ENCODE peak calls at places on chromosomes 6 and 20, in five cellular contexts. One of them, this sample, is unnamed.

GRCh38 chr6:110101885-110102284 is 77.6 kb downstream of the WASF1 start:
- DNase-seq in fibroblast of lung: no peak
- DNase-seq in AG09309: no peak
- DNase-seq in cardiac muscle cell: no peak
- DNase-seq in fibroblast of pulmonary artery: no peak
- DNase-seq in this sample: no peak

GRCh38 chr20:42915081-42915480 is 274.6 kb downstream of the PTPRT start:
- DNase-seq in fibroblast of lung: no peak
- DNase-seq in cardiac muscle cell: no peak
- DNase-seq in AG09309: no peak
- DNase-seq in fibroblast of pulmonary artery: no peak
- DNase-seq in this sample: no peak

GRCh38 chr6:70706491-70707123 is 38.9 kb downstream of the SMAP1 start:
- DNase-seq in fibroblast of lung: peak; percentile 19
- DNase-seq in fibroblast of pulmonary artery: peak; percentile 79
- DNase-seq in cardiac muscle cell: peak; percentile 42
- DNase-seq in AG09309: no peak
- DNase-seq in this sample: no peak

GRCh38 chr6:157772820-157773219 is 50.2 kb upstream of the SNX9 start:
- DNase-seq in fibroblast of lung: no peak
- DNase-seq in cardiac muscle cell: no peak
- DNase-seq in AG09309: no peak
- DNase-seq in fibroblast of pulmonary artery: no peak
- DNase-seq in this sample: no peak

GRCh38 chr6:18406955-18407738 is 20.0 kb downstream of the RNF144B start:
- DNase-seq in fibroblast of pulmonary artery: no peak
- DNase-seq in cardiac muscle cell: no peak
- DNase-seq in AG09309: no peak
- DNase-seq in fibroblast of lung: no peak
- DNase-seq in this sample: no peak

GRCh38 chr6:109446072-109446471 is 5.5 kb downstream of the SMPD2 start:
- DNase-seq in AG09309: no peak
- DNase-seq in fibroblast of lung: no peak
- DNase-seq in cardiac muscle cell: no peak
- DNase-seq in fibroblast of pulmonary artery: no peak
- DNase-seq in this sample: no peak

GRCh38 chr6:99613398-99613704 is 6.7 kb downstream of the PRDM13 start:
- DNase-seq in fibroblast of pulmonary artery: peak; percentile 35
- DNase-seq in fibroblast of lung: peak; percentile 19
- DNase-seq in cardiac muscle cell: peak; percentile 69
- DNase-seq in AG09309: no peak
- DNase-seq in this sample: no peak

GRCh38 chr6:170092826-170093225 is 198.1 kb downstream of the DLL1 start:
- DNase-seq in fibroblast of pulmonary artery: no peak
- DNase-seq in cardiac muscle cell: no peak
- DNase-seq in fibroblast of lung: no peak
- DNase-seq in AG09309: no peak
- DNase-seq in this sample: no peak

GRCh38 chr6:3789018-3789895 is 37.7 kb upstream of the PXDC1 start:
- DNase-seq in AG09309: no peak
- DNase-seq in fibroblast of pulmonary artery: no peak
- DNase-seq in cardiac muscle cell: no peak
- DNase-seq in fibroblast of lung: peak; percentile 88
- DNase-seq in this sample: no peak

GRCh38 chr20:57322476-57322875 is 7.1 kb upstream of the SPO11 start:
- DNase-seq in fibroblast of pulmonary artery: no peak
- DNase-seq in AG09309: no peak
- DNase-seq in fibroblast of lung: no peak
- DNase-seq in cardiac muscle cell: no peak
- DNase-seq in this sample: no peak

GRCh38 chr6:46011241-46012085 is 4.2 kb downstream of the CLIC5 start:
- DNase-seq in AG09309: no peak
- DNase-seq in fibroblast of pulmonary artery: no peak
- DNase-seq in fibroblast of lung: no peak
- DNase-seq in cardiac muscle cell: no peak
- DNase-seq in this sample: no peak

GRCh38 chr6:157813191-157813590 is 9.9 kb upstream of the SNX9 start:
- DNase-seq in cardiac muscle cell: no peak
- DNase-seq in fibroblast of pulmonary artery: peak; percentile 52
- DNase-seq in fibroblast of lung: peak; percentile 53
- DNase-seq in AG09309: no peak
- DNase-seq in this sample: no peak

GRCh38 chr6:72420409-72420808 is 201.5 kb upstream of the KCNQ5 start:
- DNase-seq in cardiac muscle cell: no peak
- DNase-seq in fibroblast of pulmonary artery: no peak
- DNase-seq in AG09309: no peak
- DNase-seq in fibroblast of lung: no peak
- DNase-seq in this sample: no peak

GRCh38 chr6:109579361-109579760 is 96.3 kb upstream of the ZBTB24 start:
- DNase-seq in fibroblast of lung: no peak
- DNase-seq in fibroblast of pulmonary artery: peak; percentile 3
- DNase-seq in cardiac muscle cell: no peak
- DNase-seq in AG09309: no peak
- DNase-seq in this sample: no peak

GRCh38 chr6:129601323-129601722 is 108.7 kb downstream of the ARHGAP18 start:
- DNase-seq in AG09309: no peak
- DNase-seq in cardiac muscle cell: no peak
- DNase-seq in fibroblast of pulmonary artery: no peak
- DNase-seq in fibroblast of lung: no peak
- DNase-seq in this sample: no peak

GRCh38 chr6:129605095-129605494 is 104.9 kb downstream of the ARHGAP18 start:
- DNase-seq in AG09309: no peak
- DNase-seq in fibroblast of pulmonary artery: no peak
- DNase-seq in fibroblast of lung: no peak
- DNase-seq in cardiac muscle cell: no peak
- DNase-seq in this sample: no peak

GRCh38 chr6:129605962-129606361 is 104.0 kb downstream of the ARHGAP18 start:
- DNase-seq in AG09309: no peak
- DNase-seq in fibroblast of lung: no peak
- DNase-seq in cardiac muscle cell: no peak
- DNase-seq in fibroblast of pulmonary artery: no peak
- DNase-seq in this sample: no peak

GRCh38 chr6:129604321-129604720 is 105.7 kb downstream of the ARHGAP18 start:
- DNase-seq in fibroblast of pulmonary artery: no peak
- DNase-seq in cardiac muscle cell: no peak
- DNase-seq in fibroblast of lung: no peak
- DNase-seq in AG09309: no peak
- DNase-seq in this sample: no peak

DNA sequence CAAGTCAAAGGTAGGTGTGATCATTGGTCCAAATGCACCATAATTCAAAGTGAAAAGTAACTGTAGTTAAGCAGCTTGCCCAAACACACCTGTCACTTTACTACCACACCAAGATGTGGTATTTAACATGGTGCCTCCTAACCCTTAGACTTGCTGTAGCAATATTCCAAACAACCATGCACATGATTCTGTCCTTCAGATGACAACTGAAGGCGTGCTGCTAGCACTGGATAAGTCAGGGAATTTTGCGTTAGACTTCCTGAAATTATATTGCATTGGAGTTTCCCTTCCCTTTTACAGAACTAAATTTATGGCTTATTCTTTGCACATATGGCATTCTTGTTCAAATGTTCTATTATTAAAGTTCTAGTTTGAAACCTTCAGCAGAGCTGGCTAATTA is 106.2 kb downstream of the ARHGAP18 start:
- DNase-seq in fibroblast of pulmonary artery: no peak
- DNase-seq in AG09309: no peak
- DNase-seq in cardiac muscle cell: no peak
- DNase-seq in fibroblast of lung: no peak
- DNase-seq in this sample: no peak
- TF ChIP-seq CTCF in fibroblast of pulmonary artery: no peak
- TF ChIP-seq CTCF in AG09309: no peak
- TF ChIP-seq CTCF in cardiac muscle cell: no peak
- TF ChIP-seq CTCF in fibroblast of lung: no peak
- TF ChIP-seq CTCF in this sample: no peak

GRCh38 chr20:3702992-3703391 is 9.4 kb downstream of the SIGLEC1 start:
- DNase-seq in AG09309: no peak
- DNase-seq in cardiac muscle cell: no peak
- DNase-seq in fibroblast of lung: no peak
- DNase-seq in fibroblast of pulmonary artery: no peak
- DNase-seq in this sample: no peak

GRCh38 chr20:3705970-3706739 is 6.2 kb downstream of the SIGLEC1 start:
- DNase-seq in cardiac muscle cell: no peak
- DNase-seq in fibroblast of lung: no peak
- DNase-seq in fibroblast of pulmonary artery: no peak
- DNase-seq in AG09309: no peak
- DNase-seq in this sample: no peak

GRCh38 chr20:3701061-3701998 is 11.1 kb downstream of the SIGLEC1 start:
- DNase-seq in fibroblast of lung: no peak
- DNase-seq in fibroblast of pulmonary artery: no peak
- DNase-seq in cardiac muscle cell: no peak
- DNase-seq in AG09309: no peak
- DNase-seq in this sample: no peak

GRCh38 chr20:3705491-3705969 is 6.9 kb downstream of the SIGLEC1 start:
- DNase-seq in cardiac muscle cell: no peak
- DNase-seq in fibroblast of lung: no peak
- DNase-seq in fibroblast of pulmonary artery: no peak
- DNase-seq in AG09309: no peak
- DNase-seq in this sample: no peak

GRCh38 chr20:3704085-3704484 is 8.3 kb downstream of the SIGLEC1 start:
- DNase-seq in cardiac muscle cell: no peak
- DNase-seq in fibroblast of pulmonary artery: no peak
- DNase-seq in AG09309: no peak
- DNase-seq in fibroblast of lung: no peak
- DNase-seq in this sample: no peak
- H3K4me3 ChIP-seq in cardiac muscle cell: no peak overlapping the region
- H3K4me3 ChIP-seq in fibroblast of pulmonary artery: no peak overlapping the region
- H3K4me3 ChIP-seq in AG09309: no peak overlapping the region
- H3K4me3 ChIP-seq in fibroblast of lung: no peak overlapping the region
- H3K4me3 ChIP-seq in this sample: no peak overlapping the region

GRCh38 chr6:112270756-112271155 is 16.4 kb upstream of the LAMA4 start:
- DNase-seq in AG09309: no peak
- DNase-seq in cardiac muscle cell: no peak
- DNase-seq in fibroblast of pulmonary artery: no peak
- DNase-seq in fibroblast of lung: no peak
- DNase-seq in this sample: no peak
- TF ChIP-seq CTCF in AG09309: no peak
- TF ChIP-seq CTCF in cardiac muscle cell: no peak
- TF ChIP-seq CTCF in fibroblast of pulmonary artery: no peak
- TF ChIP-seq CTCF in fibroblast of lung: no peak
- TF ChIP-seq CTCF in this sample: no peak

DNA sequence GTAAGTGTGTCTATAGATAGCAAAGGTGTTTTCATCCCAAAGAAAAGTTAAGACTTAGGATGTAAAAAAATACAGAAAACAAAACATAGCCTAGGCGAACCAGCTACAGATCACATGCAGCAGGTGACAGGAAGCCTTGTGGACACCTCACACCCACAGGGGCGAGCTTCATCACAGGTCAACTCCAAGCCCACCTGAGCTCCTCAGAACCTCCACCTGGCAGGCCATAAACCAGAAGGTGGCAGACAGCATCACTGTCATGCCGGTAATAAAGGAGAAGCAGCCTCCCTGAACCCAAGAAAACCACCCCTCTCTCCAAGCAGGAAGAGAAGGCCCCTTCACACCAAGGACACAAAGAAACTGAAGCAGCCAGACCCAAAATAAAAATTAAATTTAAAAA is 1.0 kb downstream of the RALGAPA2 start:
- DNase-seq in AG09309: no peak
- DNase-seq in fibroblast of lung: no peak
- DNase-seq in fibroblast of pulmonary artery: no peak
- DNase-seq in cardiac muscle cell: no peak
- DNase-seq in this sample: no peak
- H3K4me3 ChIP-seq in AG09309: peak overlapping the region; percentile 4
- H3K4me3 ChIP-seq in fibroblast of lung: no peak overlapping the region
- H3K4me3 ChIP-seq in fibroblast of pulmonary artery: peak overlapping the region; percentile 73
- H3K4me3 ChIP-seq in cardiac muscle cell: peak overlapping the region; percentile 97
- H3K4me3 ChIP-seq in this sample: peak overlapping the region; percentile 76

GRCh38 chr20:39659010-39659409 is 696.9 kb downstream of the DHX35 start:
- DNase-seq in cardiac muscle cell: no peak
- DNase-seq in fibroblast of pulmonary artery: no peak
- DNase-seq in AG09309: no peak
- DNase-seq in fibroblast of lung: no peak
- DNase-seq in this sample: no peak
- TF ChIP-seq CTCF in cardiac muscle cell: no peak
- TF ChIP-seq CTCF in fibroblast of pulmonary artery: no peak
- TF ChIP-seq CTCF in AG09309: no peak
- TF ChIP-seq CTCF in fibroblast of lung: no peak
- TF ChIP-seq CTCF in this sample: no peak

GRCh38 chr6:37135835-37136694 is 33.9 kb upstream of the PIM1 start:
- DNase-seq in cardiac muscle cell: no peak
- DNase-seq in AG09309: no peak
- DNase-seq in fibroblast of lung: no peak
- DNase-seq in fibroblast of pulmonary artery: peak; percentile 43
- DNase-seq in this sample: no peak

GRCh38 chr6:37137201-37137880 is 32.6 kb upstream of the PIM1 start:
- DNase-seq in fibroblast of lung: peak; percentile 99
- DNase-seq in cardiac muscle cell: peak; percentile 73
- DNase-seq in AG09309: peak; percentile 95
- DNase-seq in fibroblast of pulmonary artery: peak; percentile 99
- DNase-seq in this sample: peak; percentile 98

GRCh38 chr6:37136821-37137200 is 33.1 kb upstream of the PIM1 start:
- DNase-seq in cardiac muscle cell: no peak
- DNase-seq in AG09309: no peak
- DNase-seq in fibroblast of pulmonary artery: no peak
- DNase-seq in fibroblast of lung: no peak
- DNase-seq in this sample: no peak

GRCh38 chr6:37131960-37132253 is 38.0 kb upstream of the PIM1 start:
- DNase-seq in AG09309: no peak
- DNase-seq in cardiac muscle cell: no peak
- DNase-seq in fibroblast of lung: no peak
- DNase-seq in fibroblast of pulmonary artery: no peak
- DNase-seq in this sample: no peak

DNA sequence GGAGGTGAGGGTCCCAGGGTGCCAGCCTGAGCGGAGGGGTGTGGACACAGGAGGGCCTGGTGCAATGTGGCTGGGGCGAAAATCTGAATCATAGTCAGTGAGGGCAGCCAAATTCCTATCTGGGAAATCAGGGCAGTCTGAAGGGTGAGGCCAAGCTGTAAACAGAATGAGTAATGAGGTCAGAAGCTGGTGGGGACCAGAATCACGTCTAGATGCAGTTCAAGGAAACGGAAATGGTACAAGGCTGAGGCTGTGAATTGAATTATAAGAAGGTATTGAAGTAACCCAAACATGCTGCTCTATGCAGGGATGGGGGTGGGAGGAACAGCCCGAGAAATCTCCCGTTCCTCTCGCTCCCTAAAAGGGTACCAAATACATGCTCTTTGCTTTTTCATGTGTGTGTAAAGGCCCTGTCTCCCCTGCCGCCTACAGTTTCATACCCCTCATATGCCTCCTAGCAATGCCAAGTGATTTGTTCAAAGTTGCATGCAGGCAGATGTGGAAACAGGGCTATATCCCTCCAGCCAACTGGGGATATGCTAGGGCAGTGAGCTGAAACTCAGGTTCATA is 35.2 kb upstream of the PIM1 start:
- DNase-seq in AG09309: peak; percentile 94
- DNase-seq in fibroblast of lung: peak; percentile 98
- DNase-seq in cardiac muscle cell: no peak
- DNase-seq in fibroblast of pulmonary artery: peak; percentile 95
- DNase-seq in this sample: peak; percentile 94
- H3K4me3 ChIP-seq in AG09309: no peak overlapping the region
- H3K4me3 ChIP-seq in fibroblast of lung: no peak overlapping the region
- H3K4me3 ChIP-seq in cardiac muscle cell: no peak overlapping the region
- H3K4me3 ChIP-seq in fibroblast of pulmonary artery: no peak overlapping the region
- H3K4me3 ChIP-seq in this sample: no peak overlapping the region